ENCODE peak calls at places on chromosome 4, in five cellular contexts. One of them, this sample, is unnamed.

GRCh38 chr4:130896920-130897319 is 1801.0 kb downstream of the C4orf33 start:
- DNase-seq in HepG2: no peak
- DNase-seq in GM12878: no peak
- DNase-seq in K562: no peak
- DNase-seq in H1: no peak
- DNase-seq in this sample: no peak

GRCh38 chr4:153383131-153383530 is 38.6 kb downstream of the MND1 start:
- DNase-seq in HepG2: no peak
- DNase-seq in GM12878: no peak
- DNase-seq in K562: no peak
- DNase-seq in H1: no peak
- DNase-seq in this sample: no peak

GRCh38 chr4:104436542-104436941 is 58.2 kb downstream of the CXXC4 start:
- DNase-seq in HepG2: no peak
- DNase-seq in GM12878: no peak
- DNase-seq in K562: no peak
- DNase-seq in H1: no peak
- DNase-seq in this sample: no peak

GRCh38 chr4:88753658-88754431 is 56.2 kb upstream of the NAP1L5 start:
- DNase-seq in HepG2: peak; percentile 94
- DNase-seq in GM12878: no peak
- DNase-seq in K562: no peak
- DNase-seq in H1: no peak
- DNase-seq in this sample: no peak

GRCh38 chr4:52926575-52926974 is 64.5 kb downstream of the RASL11B start:
- DNase-seq in HepG2: no peak
- DNase-seq in GM12878: no peak
- DNase-seq in K562: peak; percentile 35
- DNase-seq in H1: no peak
- DNase-seq in this sample: no peak

GRCh38 chr4:165783626-165784025 is 89.4 kb upstream of the TLL1 start:
- DNase-seq in HepG2: no peak
- DNase-seq in GM12878: no peak
- DNase-seq in K562: no peak
- DNase-seq in H1: no peak
- DNase-seq in this sample: no peak

GRCh38 chr4:26023191-26023972 is 109.4 kb downstream of the SMIM20 start:
- DNase-seq in HepG2: peak; percentile 13
- DNase-seq in GM12878: no peak
- DNase-seq in K562: no peak
- DNase-seq in H1: no peak
- DNase-seq in this sample: no peak

GRCh38 chr4:114659386-114660008 is 60.9 kb downstream of the UGT8 start:
- DNase-seq in HepG2: peak; percentile 42
- DNase-seq in GM12878: peak; percentile 32
- DNase-seq in K562: peak; percentile 34
- DNase-seq in H1: peak; percentile 25
- DNase-seq in this sample: peak; percentile 73

GRCh38 chr4:176001171-176002006 is 64.3 kb upstream of the WDR17 start:
- DNase-seq in HepG2: no peak
- DNase-seq in GM12878: no peak
- DNase-seq in K562: no peak
- DNase-seq in H1: peak; percentile 53
- DNase-seq in this sample: peak; percentile 15

GRCh38 chr4:123352240-123352945 is 44.2 kb upstream of the SPRY1 start:
- DNase-seq in HepG2: no peak
- DNase-seq in GM12878: no peak
- DNase-seq in K562: no peak
- DNase-seq in H1: no peak
- DNase-seq in this sample: no peak

GRCh38 chr4:20639346-20639745 is 60.9 kb upstream of the PACRGL start:
- DNase-seq in HepG2: no peak
- DNase-seq in GM12878: no peak
- DNase-seq in K562: no peak
- DNase-seq in H1: no peak
- DNase-seq in this sample: no peak

GRCh38 chr4:128358231-128358902 is 70.8 kb upstream of the PGRMC2 start:
- DNase-seq in HepG2: no peak
- DNase-seq in GM12878: no peak
- DNase-seq in K562: no peak
- DNase-seq in H1: no peak
- DNase-seq in this sample: no peak

GRCh38 chr4:185205697-185206342 is 2.0 kb upstream of the CFAP97 start:
- DNase-seq in HepG2: no peak
- DNase-seq in GM12878: no peak
- DNase-seq in K562: no peak
- DNase-seq in H1: no peak
- DNase-seq in this sample: no peak

GRCh38 chr4:168693750-168694470 is 197.1 kb downstream of the PALLD start:
- DNase-seq in HepG2: no peak
- DNase-seq in GM12878: no peak
- DNase-seq in K562: no peak
- DNase-seq in H1: no peak
- DNase-seq in this sample: no peak

GRCh38 chr4:38177792-38178665 is 217.8 kb downstream of the PTTG2 start:
- DNase-seq in HepG2: no peak
- DNase-seq in GM12878: no peak
- DNase-seq in K562: peak; percentile 62
- DNase-seq in H1: no peak
- DNase-seq in this sample: no peak
- TF ChIP-seq ATF3 in HepG2: no peak
- TF ChIP-seq ATF3 in GM12878: no peak
- TF ChIP-seq ATF3 in K562: no peak
- TF ChIP-seq ATF3 in H1: no peak
- TF ChIP-seq ATF3 in this sample: no peak

DNA sequence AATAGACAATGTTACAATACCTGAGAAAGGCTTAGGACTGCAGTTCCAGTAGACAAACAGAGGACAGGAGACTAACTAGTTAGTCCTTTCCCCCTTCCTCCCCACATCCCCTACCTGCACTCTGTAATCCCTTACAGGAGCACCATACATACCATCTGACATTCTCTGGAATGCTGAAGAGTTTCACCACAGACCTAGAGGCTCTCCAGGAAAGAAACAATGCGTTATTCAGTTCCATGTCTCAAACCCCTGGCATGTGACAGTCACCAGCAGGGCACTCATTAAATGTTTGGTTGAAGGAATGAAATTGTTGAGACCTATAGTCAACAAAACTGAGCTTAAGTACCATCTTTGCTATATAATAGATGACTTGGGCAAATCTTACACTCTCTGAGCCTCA is 100.2 kb upstream of the USP38 start:
- DNase-seq in HepG2: no peak
- DNase-seq in GM12878: no peak
- DNase-seq in K562: no peak
- DNase-seq in H1: no peak
- DNase-seq in this sample: no peak
- TF ChIP-seq SIN3A in HepG2: no peak
- TF ChIP-seq SIN3A in GM12878: no peak
- TF ChIP-seq SIN3A in K562: no peak
- TF ChIP-seq SIN3A in H1: no peak
- TF ChIP-seq SIN3A in this sample: no peak

GRCh38 chr4:84378277-84378838 is 120.7 kb downstream of the NKX6-1 start:
- DNase-seq in HepG2: no peak
- DNase-seq in GM12878: no peak
- DNase-seq in K562: no peak
- DNase-seq in H1: no peak
- DNase-seq in this sample: no peak

GRCh38 chr4:84381759-84382158 is 117.3 kb downstream of the NKX6-1 start:
- DNase-seq in HepG2: no peak
- DNase-seq in GM12878: no peak
- DNase-seq in K562: no peak
- DNase-seq in H1: no peak
- DNase-seq in this sample: no peak

GRCh38 chr4:84379881-84380618 is 119.0 kb downstream of the NKX6-1 start:
- DNase-seq in HepG2: no peak
- DNase-seq in GM12878: no peak
- DNase-seq in K562: no peak
- DNase-seq in H1: no peak
- DNase-seq in this sample: no peak

GRCh38 chr4:84378983-84379382 is 120.1 kb downstream of the NKX6-1 start:
- DNase-seq in HepG2: no peak
- DNase-seq in GM12878: no peak
- DNase-seq in K562: no peak
- DNase-seq in H1: peak; percentile 43
- DNase-seq in this sample: no peak
- TF ChIP-seq ATF3 in HepG2: no peak
- TF ChIP-seq ATF3 in GM12878: no peak
- TF ChIP-seq ATF3 in K562: no peak
- TF ChIP-seq ATF3 in H1: no peak
- TF ChIP-seq ATF3 in this sample: no peak

DNA sequence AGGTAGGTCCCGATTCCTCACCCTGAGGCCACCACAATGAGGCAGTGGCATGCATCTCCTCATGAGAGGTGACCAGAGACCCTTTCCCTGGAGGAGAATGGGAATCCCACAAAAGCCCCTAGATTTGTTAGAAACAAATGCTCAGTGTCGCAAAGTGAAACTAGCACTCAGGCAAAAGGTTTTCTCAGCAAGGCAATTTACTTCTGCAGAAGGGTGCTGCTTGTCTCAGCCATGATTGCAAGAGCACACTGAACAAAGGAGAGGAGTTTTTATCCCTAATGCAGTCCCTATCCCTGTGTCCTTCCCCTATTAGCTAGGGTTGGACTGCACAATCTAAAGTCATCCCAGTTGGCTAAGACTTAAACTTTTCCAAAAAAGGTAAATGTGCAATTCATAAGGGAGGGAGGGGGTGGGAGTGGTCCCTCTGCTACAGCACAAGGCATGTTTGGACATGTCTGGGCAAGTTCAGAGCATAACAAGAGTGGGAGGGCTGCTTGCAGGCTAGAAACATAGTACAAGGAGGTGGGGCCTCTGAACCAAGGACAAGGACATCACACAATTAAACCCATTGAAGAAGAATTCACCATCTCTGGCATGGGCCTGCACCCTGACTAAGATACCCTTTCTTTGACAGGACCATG is 185.3 kb downstream of the CCNG2 start:
- DNase-seq in HepG2: no peak
- DNase-seq in GM12878: no peak
- DNase-seq in K562: no peak
- DNase-seq in H1: no peak
- DNase-seq in this sample: no peak
- TF ChIP-seq SIN3A in HepG2: no peak
- TF ChIP-seq SIN3A in GM12878: no peak
- TF ChIP-seq SIN3A in K562: no peak
- TF ChIP-seq SIN3A in H1: no peak
- TF ChIP-seq SIN3A in this sample: no peak

GRCh38 chr4:56689231-56689630 is 8.1 kb upstream of the HOPX start:
- DNase-seq in HepG2: no peak
- DNase-seq in GM12878: no peak
- DNase-seq in K562: no peak
- DNase-seq in H1: no peak
- DNase-seq in this sample: no peak
- TF ChIP-seq ATF3 in HepG2: no peak
- TF ChIP-seq ATF3 in GM12878: no peak
- TF ChIP-seq ATF3 in K562: no peak
- TF ChIP-seq ATF3 in H1: no peak
- TF ChIP-seq ATF3 in this sample: no peak

GRCh38 chr4:73220815-73221214 is 37.8 kb downstream of the ANKRD17 start:
- DNase-seq in HepG2: no peak
- DNase-seq in GM12878: no peak
- DNase-seq in K562: no peak
- DNase-seq in H1: no peak
- DNase-seq in this sample: no peak

GRCh38 chr4:73221734-73222133 is 36.9 kb downstream of the ANKRD17 start:
- DNase-seq in HepG2: no peak
- DNase-seq in GM12878: no peak
- DNase-seq in K562: no peak
- DNase-seq in H1: no peak
- DNase-seq in this sample: no peak

GRCh38 chr4:73223258-73223651 is 35.3 kb downstream of the ANKRD17 start:
- DNase-seq in HepG2: no peak
- DNase-seq in GM12878: no peak
- DNase-seq in K562: no peak
- DNase-seq in H1: no peak
- DNase-seq in this sample: no peak

GRCh38 chr4:73224886-73225285 is 33.7 kb downstream of the ANKRD17 start:
- DNase-seq in HepG2: no peak
- DNase-seq in GM12878: no peak
- DNase-seq in K562: no peak
- DNase-seq in H1: no peak
- DNase-seq in this sample: no peak

GRCh38 chr4:73222466-73223257 is 35.9 kb downstream of the ANKRD17 start:
- DNase-seq in HepG2: peak; percentile 75
- DNase-seq in GM12878: peak; percentile 55
- DNase-seq in K562: peak; percentile 81
- DNase-seq in H1: no peak
- DNase-seq in this sample: peak; percentile 83
- TF ChIP-seq SIN3A in HepG2: no peak
- TF ChIP-seq SIN3A in GM12878: no peak
- TF ChIP-seq SIN3A in K562: peak; percentile 69
- TF ChIP-seq SIN3A in H1: no peak
- TF ChIP-seq SIN3A in this sample: peak; percentile 36

GRCh38 chr4:154908168-154908567 is 127.1 kb downstream of the RBM46 start:
- DNase-seq in HepG2: no peak
- DNase-seq in GM12878: no peak
- DNase-seq in K562: no peak
- DNase-seq in H1: no peak
- DNase-seq in this sample: no peak

GRCh38 chr4:154911608-154912098 is 130.6 kb downstream of the RBM46 start:
- DNase-seq in HepG2: no peak
- DNase-seq in GM12878: no peak
- DNase-seq in K562: no peak
- DNase-seq in H1: no peak
- DNase-seq in this sample: no peak

GRCh38 chr4:154916068-154916467 is 135.0 kb downstream of the RBM46 start:
- DNase-seq in HepG2: no peak
- DNase-seq in GM12878: no peak
- DNase-seq in K562: no peak
- DNase-seq in H1: no peak
- DNase-seq in this sample: no peak

GRCh38 chr4:154911097-154911496 is 130.0 kb downstream of the RBM46 start:
- DNase-seq in HepG2: peak; percentile 3
- DNase-seq in GM12878: no peak
- DNase-seq in K562: no peak
- DNase-seq in H1: no peak
- DNase-seq in this sample: no peak
- TF ChIP-seq ATF3 in HepG2: no peak
- TF ChIP-seq ATF3 in GM12878: no peak
- TF ChIP-seq ATF3 in K562: no peak
- TF ChIP-seq ATF3 in H1: no peak
- TF ChIP-seq ATF3 in this sample: no peak

GRCh38 chr4:82710202-82710929 is 88.2 kb downstream of the SCD5 start:
- DNase-seq in HepG2: peak; percentile 80
- DNase-seq in GM12878: no peak
- DNase-seq in K562: no peak
- DNase-seq in H1: no peak
- DNase-seq in this sample: no peak
- TF ChIP-seq SIN3A in HepG2: no peak
- TF ChIP-seq SIN3A in GM12878: no peak
- TF ChIP-seq SIN3A in K562: no peak
- TF ChIP-seq SIN3A in H1: no peak
- TF ChIP-seq SIN3A in this sample: no peak

GRCh38 chr4:141763373-141763772 is 127.0 kb downstream of the IL15 start:
- DNase-seq in HepG2: no peak
- DNase-seq in GM12878: no peak
- DNase-seq in K562: no peak
- DNase-seq in H1: no peak
- DNase-seq in this sample: no peak
- TF ChIP-seq ATF3 in HepG2: no peak
- TF ChIP-seq ATF3 in GM12878: no peak
- TF ChIP-seq ATF3 in K562: no peak
- TF ChIP-seq ATF3 in H1: no peak
- TF ChIP-seq ATF3 in this sample: no peak

This sample was measured in HCT116.